ENCODE peak calls at places on chromosomes 6 and 20, in eight cellular contexts. One of them, this sample, is unnamed.

GRCh38 chr6:21593412-21593926 is at the start of gene SOX4:
- DNase-seq in choroid plexus epithelial cell: peak
- DNase-seq in psoas muscle: peak
- DNase-seq in HFF-Myc: peak
- DNase-seq in endothelial cell: peak
- DNase-seq in left ventricle myocardium inferior: peak
- DNase-seq in right atrium auricular region: peak
- DNase-seq in HFFc6: peak
- DNase-seq in this sample: peak

GRCh38 chr6:74578339-74578738 is 627.5 kb downstream of the COL12A1 start:
- DNase-seq in HFF-Myc: peak
- DNase-seq in left ventricle myocardium inferior: no peak
- DNase-seq in endothelial cell: no peak
- DNase-seq in psoas muscle: no peak
- DNase-seq in choroid plexus epithelial cell: peak
- DNase-seq in right atrium auricular region: no peak
- DNase-seq in HFFc6: peak
- DNase-seq in this sample: no peak

GRCh38 chr6:56037587-56037986 is 162.2 kb upstream of the BMP5 start:
- DNase-seq in endothelial cell: no peak
- DNase-seq in psoas muscle: no peak
- DNase-seq in HFF-Myc: no peak
- DNase-seq in right atrium auricular region: no peak
- DNase-seq in choroid plexus epithelial cell: peak
- DNase-seq in HFFc6: no peak
- DNase-seq in left ventricle myocardium inferior: no peak
- DNase-seq in this sample: no peak

GRCh38 chr6:110662468-110663211 is 152.6 kb downstream of the CDK19 start:
- DNase-seq in psoas muscle: no peak
- DNase-seq in choroid plexus epithelial cell: no peak
- DNase-seq in HFFc6: no peak
- DNase-seq in left ventricle myocardium inferior: no peak
- DNase-seq in right atrium auricular region: no peak
- DNase-seq in HFF-Myc: no peak
- DNase-seq in endothelial cell: no peak
- DNase-seq in this sample: no peak

GRCh38 chr6:161401910-161402309 is 128.0 kb upstream of the AGPAT4 start:
- DNase-seq in choroid plexus epithelial cell: no peak
- DNase-seq in HFFc6: no peak
- DNase-seq in right atrium auricular region: no peak
- DNase-seq in left ventricle myocardium inferior: no peak
- DNase-seq in endothelial cell: no peak
- DNase-seq in HFF-Myc: no peak
- DNase-seq in psoas muscle: no peak
- DNase-seq in this sample: no peak

GRCh38 chr20:31567380-31567720 is 37.7 kb upstream of the ID1 start:
- DNase-seq in HFF-Myc: no peak
- DNase-seq in choroid plexus epithelial cell: no peak
- DNase-seq in right atrium auricular region: no peak
- DNase-seq in psoas muscle: no peak
- DNase-seq in HFFc6: no peak
- DNase-seq in left ventricle myocardium inferior: no peak
- DNase-seq in endothelial cell: no peak
- DNase-seq in this sample: no peak

GRCh38 chr6:54361188-54361587 is 52.9 kb downstream of the TINAG start:
- DNase-seq in HFFc6: no peak
- DNase-seq in choroid plexus epithelial cell: no peak
- DNase-seq in endothelial cell: no peak
- DNase-seq in right atrium auricular region: no peak
- DNase-seq in left ventricle myocardium inferior: no peak
- DNase-seq in psoas muscle: no peak
- DNase-seq in HFF-Myc: no peak
- DNase-seq in this sample: no peak

GRCh38 chr6:85675030-85675819 is 32.5 kb upstream of the SYNCRIP start:
- DNase-seq in HFF-Myc: no peak
- DNase-seq in choroid plexus epithelial cell: peak
- DNase-seq in endothelial cell: no peak
- DNase-seq in right atrium auricular region: no peak
- DNase-seq in left ventricle myocardium inferior: no peak
- DNase-seq in psoas muscle: peak
- DNase-seq in HFFc6: peak
- DNase-seq in this sample: no peak

GRCh38 chr6:100833972-100834574 is 47.1 kb downstream of the ASCC3 start:
- DNase-seq in right atrium auricular region: no peak
- DNase-seq in left ventricle myocardium inferior: no peak
- DNase-seq in psoas muscle: no peak
- DNase-seq in HFF-Myc: no peak
- DNase-seq in choroid plexus epithelial cell: no peak
- DNase-seq in endothelial cell: no peak
- DNase-seq in HFFc6: peak
- DNase-seq in this sample: no peak

GRCh38 chr6:19327246-19327645 is 509.9 kb upstream of the ID4 start:
- DNase-seq in choroid plexus epithelial cell: peak
- DNase-seq in left ventricle myocardium inferior: no peak
- DNase-seq in HFFc6: no peak
- DNase-seq in HFF-Myc: no peak
- DNase-seq in right atrium auricular region: no peak
- DNase-seq in endothelial cell: no peak
- DNase-seq in psoas muscle: no peak
- DNase-seq in this sample: no peak

GRCh38 chr20:15867899-15868298 is 705.3 kb downstream of the KIF16B start:
- DNase-seq in HFF-Myc: no peak
- DNase-seq in psoas muscle: no peak
- DNase-seq in HFFc6: no peak
- DNase-seq in left ventricle myocardium inferior: no peak
- DNase-seq in endothelial cell: no peak
- DNase-seq in right atrium auricular region: no peak
- DNase-seq in choroid plexus epithelial cell: no peak
- DNase-seq in this sample: no peak

GRCh38 chr6:81215092-81215432 is 537.4 kb downstream of the TENT5A start:
- DNase-seq in left ventricle myocardium inferior: no peak
- DNase-seq in HFF-Myc: no peak
- DNase-seq in psoas muscle: no peak
- DNase-seq in HFFc6: no peak
- DNase-seq in choroid plexus epithelial cell: no peak
- DNase-seq in right atrium auricular region: no peak
- DNase-seq in endothelial cell: no peak
- DNase-seq in this sample: no peak

GRCh38 chr6:16239090-16239797 is 857 bp downstream of the GMPR start:
- DNase-seq in choroid plexus epithelial cell: peak
- DNase-seq in left ventricle myocardium inferior: peak
- DNase-seq in psoas muscle: peak
- DNase-seq in HFFc6: no peak
- DNase-seq in HFF-Myc: no peak
- DNase-seq in endothelial cell: peak
- DNase-seq in right atrium auricular region: peak
- DNase-seq in this sample: peak

GRCh38 chr6:7624781-7625710 is 35.0 kb downstream of the SNRNP48 start:
- DNase-seq in left ventricle myocardium inferior: no peak
- DNase-seq in HFF-Myc: no peak
- DNase-seq in endothelial cell: no peak
- DNase-seq in HFFc6: no peak
- DNase-seq in psoas muscle: no peak
- DNase-seq in right atrium auricular region: no peak
- DNase-seq in choroid plexus epithelial cell: peak
- DNase-seq in this sample: no peak

GRCh38 chr6:27604986-27605385 is 132.1 kb upstream of the ZNF184 start:
- DNase-seq in HFFc6: no peak
- DNase-seq in left ventricle myocardium inferior: no peak
- DNase-seq in right atrium auricular region: no peak
- DNase-seq in psoas muscle: no peak
- DNase-seq in choroid plexus epithelial cell: peak
- DNase-seq in endothelial cell: no peak
- DNase-seq in HFF-Myc: no peak
- DNase-seq in this sample: no peak

GRCh38 chr20:54179946-54180345 is 6.2 kb upstream of the CYP24A1 start:
- DNase-seq in right atrium auricular region: no peak
- DNase-seq in HFFc6: no peak
- DNase-seq in left ventricle myocardium inferior: no peak
- DNase-seq in endothelial cell: no peak
- DNase-seq in choroid plexus epithelial cell: no peak
- DNase-seq in psoas muscle: no peak
- DNase-seq in HFF-Myc: no peak
- DNase-seq in this sample: no peak

GRCh38 chr6:128655978-128656498 is 135.6 kb upstream of the PTPRK start:
- DNase-seq in HFFc6: peak
- DNase-seq in choroid plexus epithelial cell: peak
- DNase-seq in left ventricle myocardium inferior: no peak
- DNase-seq in psoas muscle: no peak
- DNase-seq in right atrium auricular region: no peak
- DNase-seq in HFF-Myc: peak
- DNase-seq in endothelial cell: no peak
- DNase-seq in this sample: no peak

GRCh38 chr6:3987072-3987471 is 91.9 kb downstream of the FAM217A start:
- DNase-seq in left ventricle myocardium inferior: no peak
- DNase-seq in HFFc6: peak
- DNase-seq in endothelial cell: no peak
- DNase-seq in right atrium auricular region: no peak
- DNase-seq in psoas muscle: no peak
- DNase-seq in HFF-Myc: peak
- DNase-seq in choroid plexus epithelial cell: peak
- DNase-seq in this sample: no peak

GRCh38 chr6:35601331-35602132 is 87.2 kb downstream of the FKBP5 start:
- DNase-seq in psoas muscle: peak
- DNase-seq in HFFc6: peak
- DNase-seq in endothelial cell: no peak
- DNase-seq in choroid plexus epithelial cell: peak
- DNase-seq in right atrium auricular region: peak
- DNase-seq in left ventricle myocardium inferior: no peak
- DNase-seq in HFF-Myc: peak
- DNase-seq in this sample: no peak

GRCh38 chr6:142011156-142011555 is 121.6 kb upstream of the GJE1 start:
- DNase-seq in endothelial cell: no peak
- DNase-seq in psoas muscle: no peak
- DNase-seq in right atrium auricular region: no peak
- DNase-seq in choroid plexus epithelial cell: peak
- DNase-seq in left ventricle myocardium inferior: no peak
- DNase-seq in HFF-Myc: no peak
- DNase-seq in HFFc6: peak
- DNase-seq in this sample: no peak

GRCh38 chr6:14452567-14453527 is 335.3 kb downstream of the CD83 start:
- DNase-seq in HFFc6: no peak
- DNase-seq in psoas muscle: no peak
- DNase-seq in endothelial cell: no peak
- DNase-seq in right atrium auricular region: no peak
- DNase-seq in HFF-Myc: no peak
- DNase-seq in left ventricle myocardium inferior: no peak
- DNase-seq in choroid plexus epithelial cell: no peak
- DNase-seq in this sample: no peak

GRCh38 chr6:138517635-138518034 is 18.3 kb upstream of the NHSL1 start:
- DNase-seq in right atrium auricular region: no peak
- DNase-seq in HFFc6: peak
- DNase-seq in HFF-Myc: no peak
- DNase-seq in psoas muscle: no peak
- DNase-seq in endothelial cell: peak
- DNase-seq in left ventricle myocardium inferior: no peak
- DNase-seq in choroid plexus epithelial cell: peak
- DNase-seq in this sample: no peak

GRCh38 chr6:76876922-76877553 is 586.3 kb downstream of the HTR1B start:
- DNase-seq in choroid plexus epithelial cell: peak
- DNase-seq in HFFc6: no peak
- DNase-seq in left ventricle myocardium inferior: no peak
- DNase-seq in HFF-Myc: no peak
- DNase-seq in right atrium auricular region: no peak
- DNase-seq in endothelial cell: peak
- DNase-seq in psoas muscle: no peak
- DNase-seq in this sample: no peak
- TF ChIP-seq CTCF in choroid plexus epithelial cell: peak
- TF ChIP-seq CTCF in HFFc6: no peak
- TF ChIP-seq CTCF in left ventricle myocardium inferior: peak
- TF ChIP-seq CTCF in HFF-Myc: no peak
- TF ChIP-seq CTCF in right atrium auricular region: peak
- TF ChIP-seq CTCF in endothelial cell: peak
- TF ChIP-seq CTCF in psoas muscle: no peak
- TF ChIP-seq CTCF in this sample: peak

DNA sequence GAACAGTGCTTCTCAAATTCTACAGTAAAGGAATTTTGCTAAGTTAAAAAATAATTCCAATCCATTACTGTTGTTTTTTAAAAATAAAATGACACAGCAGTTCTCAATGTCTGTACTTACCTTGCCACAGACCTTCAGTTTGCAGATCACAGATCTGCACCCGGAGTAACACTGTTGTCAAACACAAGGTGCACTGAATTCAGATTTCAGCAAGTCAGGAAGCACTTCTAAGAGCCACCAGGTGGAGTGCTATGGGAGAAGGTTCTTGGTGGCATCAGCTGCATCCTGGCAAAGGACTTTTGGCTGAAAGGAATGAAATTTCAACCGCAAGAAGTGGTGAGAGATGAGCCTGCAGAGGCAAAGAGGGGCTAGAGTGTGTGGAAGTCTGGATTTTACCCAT is 17.4 kb downstream of the RSPH4A start:
- DNase-seq in left ventricle myocardium inferior: no peak
- DNase-seq in right atrium auricular region: no peak
- DNase-seq in HFFc6: no peak
- DNase-seq in HFF-Myc: no peak
- DNase-seq in endothelial cell: no peak
- DNase-seq in psoas muscle: no peak
- DNase-seq in choroid plexus epithelial cell: peak
- DNase-seq in this sample: no peak
- TF ChIP-seq CTCF in left ventricle myocardium inferior: no peak
- TF ChIP-seq CTCF in right atrium auricular region: no peak
- TF ChIP-seq CTCF in HFFc6: peak
- TF ChIP-seq CTCF in HFF-Myc: peak
- TF ChIP-seq CTCF in endothelial cell: no peak
- TF ChIP-seq CTCF in psoas muscle: no peak
- TF ChIP-seq CTCF in choroid plexus epithelial cell: peak
- TF ChIP-seq CTCF in this sample: no peak

GRCh38 chr6:98514073-98514720 is 320.2 kb upstream of the POU3F2 start:
- DNase-seq in HFFc6: no peak
- DNase-seq in left ventricle myocardium inferior: no peak
- DNase-seq in right atrium auricular region: no peak
- DNase-seq in HFF-Myc: no peak
- DNase-seq in endothelial cell: no peak
- DNase-seq in choroid plexus epithelial cell: no peak
- DNase-seq in psoas muscle: no peak
- DNase-seq in this sample: no peak
- TF ChIP-seq CTCF in HFFc6: no peak
- TF ChIP-seq CTCF in left ventricle myocardium inferior: no peak
- TF ChIP-seq CTCF in right atrium auricular region: no peak
- TF ChIP-seq CTCF in HFF-Myc: no peak
- TF ChIP-seq CTCF in endothelial cell: no peak
- TF ChIP-seq CTCF in choroid plexus epithelial cell: no peak
- TF ChIP-seq CTCF in psoas muscle: no peak
- TF ChIP-seq CTCF in this sample: no peak

DNA sequence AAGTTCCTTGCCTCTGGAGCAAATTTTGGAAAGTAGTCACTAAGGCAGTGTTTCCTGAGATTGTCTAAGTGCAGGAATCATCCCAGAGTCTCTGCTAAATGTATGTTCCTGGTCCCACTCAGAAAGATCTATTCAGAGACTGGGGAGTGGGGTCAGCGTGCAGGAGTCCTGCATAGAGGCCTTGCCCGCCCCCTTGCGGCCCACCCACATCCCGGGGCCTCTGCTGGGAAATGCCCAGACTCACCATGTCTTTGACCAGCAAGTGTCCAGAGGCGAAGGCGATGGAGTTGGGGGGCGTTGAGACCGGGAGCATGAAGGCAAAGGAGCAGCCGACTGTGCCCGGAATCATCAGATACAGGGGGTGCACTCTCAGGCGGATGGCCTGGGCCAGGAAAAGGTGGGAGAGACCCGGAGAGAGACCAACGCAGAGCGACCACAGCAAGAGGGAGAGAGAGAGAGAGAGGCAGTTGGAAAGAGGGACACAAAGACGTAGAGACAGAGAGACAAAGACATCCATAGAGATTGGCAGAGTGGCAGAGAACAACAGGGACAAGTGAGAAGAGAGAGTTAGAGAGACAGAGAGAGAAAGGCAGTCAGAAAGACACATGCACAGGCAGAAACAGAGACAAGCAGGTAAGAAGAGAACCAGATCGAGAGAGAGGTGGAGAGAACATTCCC is 12.9 kb upstream of the OCSTAMP start:
- DNase-seq in HFF-Myc: no peak
- DNase-seq in right atrium auricular region: no peak
- DNase-seq in left ventricle myocardium inferior: no peak
- DNase-seq in psoas muscle: no peak
- DNase-seq in HFFc6: no peak
- DNase-seq in endothelial cell: peak
- DNase-seq in choroid plexus epithelial cell: no peak
- DNase-seq in this sample: no peak
- TF ChIP-seq CTCF in HFF-Myc: no peak
- TF ChIP-seq CTCF in right atrium auricular region: no peak
- TF ChIP-seq CTCF in left ventricle myocardium inferior: no peak
- TF ChIP-seq CTCF in psoas muscle: no peak
- TF ChIP-seq CTCF in HFFc6: no peak
- TF ChIP-seq CTCF in endothelial cell: no peak
- TF ChIP-seq CTCF in choroid plexus epithelial cell: no peak
- TF ChIP-seq CTCF in this sample: no peak

This sample was measured in kidney.